ENCODE peak calls at places on chromosomes 1 and 21, in five cellular contexts. T, B, L, E and P are unnamed samples.

GRCh38 chr21:46517361-46517760 is 58.7 kb downstream of the DIP2A start:
- DNase-seq in B (peak; percentile 42), T (no peak), E (no peak), L (no peak), P (no peak)

GRCh38 chr1:116360435-116361173 is 12.4 kb upstream of the ATP1A1 start:
- DNase-seq in T (no peak), L (no peak), B (no peak), E (peak; percentile 64), P (no peak)

GRCh38 chr1:108892356-108893140 is 15.8 kb downstream of the GPSM2 start:
- DNase-seq in T (no peak), E (no peak), B (no peak), L (no peak), P (no peak)

GRCh38 chr1:95668165-95668564 is 434.2 kb downstream of the RWDD3 start:
- DNase-seq in E (no peak), B (no peak), L (no peak), T (no peak), P (no peak)

GRCh38 chr1:181127898-181128453 is 39.5 kb downstream of the IER5 start:
- DNase-seq in T (no peak), E (peak; percentile 16), B (peak; percentile 12), L (no peak), P (no peak)

GRCh38 chr1:40626383-40626770 is 39.1 kb downstream of the RIMS3 start:
- DNase-seq in B (no peak), L (no peak), T (no peak), E (no peak), P (no peak)

GRCh38 chr1:43997295-43997694 is 5.9 kb downstream of the CCDC24 start:
- DNase-seq in T (no peak), E (no peak), B (no peak), L (no peak), P (no peak)

GRCh38 chr21:26115899-26116298 is 54.7 kb downstream of the APP start:
- DNase-seq in E (peak; percentile 66), B (peak; percentile 48), T (no peak), L (no peak), P (no peak)

GRCh38 chr1:166703726-166704220 is 135.5 kb upstream of the POGK start:
- DNase-seq in B (no peak), L (no peak), T (no peak), E (no peak), P (no peak)

GRCh38 chr21:23743821-23744220 is 1863.5 kb downstream of the MRPL39 start:
- DNase-seq in E (no peak), L (no peak), T (no peak), B (no peak), P (no peak)

GRCh38 chr1:70979879-70980278 is 67.7 kb downstream of the PTGER3 start:
- DNase-seq in L (no peak), E (no peak), B (no peak), T (no peak), P (no peak)